ENCODE peak calls at places on chromosomes 11 and 22, in six cellular contexts. J is NB4, O is right lobe of liver, Y is body of pancreas, I is epithelial cell of proximal tubule, F is upper lobe of left lung. W is an unnamed sample.

GRCh38 chr11:27317751-27318150 is 45.3 kb downstream of the CCDC34 start:
- DNase-seq in J (peak), O (no peak), Y (no peak), I (no peak), F (no peak), W (no peak)

GRCh38 chr11:65577756-65578109 is 1.9 kb downstream of the EHBP1L1 start:
- DNase-seq in J (no peak), O (no peak), Y (no peak), I (no peak), F (peak), W (no peak)

GRCh38 chr11:33659370-33660139 is 41.1 kb downstream of the C11orf91 start:
- DNase-seq in J (no peak), O (no peak), Y (no peak), I (no peak), F (no peak), W (no peak)

GRCh38 chr22:39959640-39960447 is at the start of gene TMA7B:
- DNase-seq in J (peak), O (no peak), Y (no peak), I (no peak), F (peak), W (no peak)

GRCh38 chr11:129427376-129427775 is 51.7 kb downstream of the BARX2 start:
- DNase-seq in J (no peak), O (no peak), Y (no peak), I (no peak), F (no peak), W (no peak)

GRCh38 chr11:116465056-116465455 is 307.7 kb downstream of the BUD13 start:
- DNase-seq in J (no peak), O (no peak), Y (no peak), I (no peak), F (no peak), W (no peak)

GRCh38 chr11:62552465-62552782 is 5.8 kb upstream of the AHNAK start:
- DNase-seq in J (no peak), O (no peak), Y (no peak), I (no peak), F (no peak), W (no peak)

GRCh38 chr22:47796128-47796908 is 1033.9 kb downstream of the TBC1D22A start:
- DNase-seq in J (no peak), O (no peak), Y (no peak), I (no peak), F (no peak), W (no peak)

GRCh38 chr11:10906521-10906920 is 48.7 kb upstream of the ZBED5 start:
- DNase-seq in J (no peak), O (no peak), Y (no peak), I (no peak), F (no peak), W (no peak)

GRCh38 chr11:67356551-67356866 is 3.2 kb upstream of the POLD4 start:
- DNase-seq in J (no peak), O (no peak), Y (no peak), I (no peak), F (no peak), W (no peak)

GRCh38 chr11:60978546-60979380 is 7.3 kb downstream of the CD6 start:
- DNase-seq in J (peak), O (no peak), Y (no peak), I (no peak), F (no peak), W (no peak)

GRCh38 chr11:100776212-100776896 is 89.3 kb downstream of the ARHGAP42 start:
- DNase-seq in J (no peak), O (no peak), Y (no peak), I (peak), F (no peak), W (no peak)

GRCh38 chr11:27217948-27218410 is 145.0 kb downstream of the CCDC34 start:
- DNase-seq in J (no peak), O (no peak), Y (peak), I (no peak), F (no peak), W (no peak)

GRCh38 chr22:23072035-23072910 is 2.0 kb downstream of the GNAZ start:
- DNase-seq in J (no peak), O (no peak), Y (no peak), I (no peak), F (no peak), W (no peak)

GRCh38 chr22:36081023-36081431 is 52.4 kb upstream of the RBFOX2 start:
- DNase-seq in J (no peak), O (no peak), Y (peak), I (peak), F (no peak), W (no peak)

GRCh38 chr11:125720781-125721180 is 25.3 kb upstream of the PATE1 start:
- DNase-seq in J (no peak), O (no peak), Y (no peak), I (no peak), F (no peak), W (no peak)

GRCh38 chr11:85810871-85811611 is at the start of gene SYTL2:
- DNase-seq in J (peak), O (peak), Y (peak), I (no peak), F (peak), W (peak)
- TF ChIP-seq CTCF in J (no peak), O (peak), Y (no peak), I (no peak), F (no peak), W (no peak)

GRCh38 chr22:49993649-49994360 is 18.8 kb downstream of the IL17REL start:
- DNase-seq in J (no peak), O (peak), Y (no peak), I (no peak), F (peak), W (no peak)
- TF ChIP-seq CTCF in J (no peak), O (no peak), Y (no peak), I (no peak), F (peak), W (no peak)

GRCh38 chr11:128089962-128090361 is 497.4 kb downstream of the ETS1 start:
- DNase-seq in J (no peak), O (no peak), Y (no peak), I (no peak), F (no peak), W (no peak)

GRCh38 chr11:128098840-128099239 is 488.5 kb downstream of the ETS1 start:
- DNase-seq in J (peak), O (no peak), Y (no peak), I (no peak), F (no peak), W (no peak)

GRCh38 chr11:128093689-128094088 is 493.7 kb downstream of the ETS1 start:
- DNase-seq in J (no peak), O (no peak), Y (no peak), I (no peak), F (no peak), W (no peak)

GRCh38 chr11:128095459-128096096 is 491.8 kb downstream of the ETS1 start:
- DNase-seq in J (peak), O (no peak), Y (no peak), I (peak), F (no peak), W (no peak)
- TF ChIP-seq CTCF in J (peak), O (no peak), Y (no peak), I (peak), F (no peak), W (no peak)

GRCh38 chr11:13111813-13112130 is 102.7 kb downstream of the RASSF10 start:
- DNase-seq in J (no peak), O (no peak), Y (no peak), I (no peak), F (no peak), W (no peak)

GRCh38 chr11:13117344-13117743 is 108.2 kb downstream of the RASSF10 start:
- DNase-seq in J (no peak), O (no peak), Y (no peak), I (no peak), F (no peak), W (no peak)

GRCh38 chr11:13118194-13118593 is 109.1 kb downstream of the RASSF10 start:
- DNase-seq in J (no peak), O (no peak), Y (no peak), I (peak), F (no peak), W (no peak)

GRCh38 chr11:13116491-13116890 is 107.4 kb downstream of the RASSF10 start:
- DNase-seq in J (no peak), O (no peak), Y (no peak), I (no peak), F (no peak), W (no peak)

GRCh38 chr11:13114566-13115465 is 105.7 kb downstream of the RASSF10 start:
- DNase-seq in J (peak), O (no peak), Y (peak), I (no peak), F (no peak), W (no peak)
- TF ChIP-seq CTCF in J (peak), O (no peak), Y (peak), I (peak), F (no peak), W (no peak)

GRCh38 chr11:110253525-110253924 is 42.9 kb downstream of the RDX start:
- DNase-seq in J (no peak), O (no peak), Y (no peak), I (no peak), F (no peak), W (no peak)

GRCh38 chr11:110243804-110244203 is 52.6 kb downstream of the RDX start:
- DNase-seq in J (peak), O (no peak), Y (no peak), I (no peak), F (no peak), W (no peak)

GRCh38 chr11:110251837-110252236 is 44.6 kb downstream of the RDX start:
- DNase-seq in J (no peak), O (peak), Y (peak), I (peak), F (no peak), W (no peak)

GRCh38 chr11:110250168-110250567 is 46.2 kb downstream of the RDX start:
- DNase-seq in J (no peak), O (no peak), Y (no peak), I (no peak), F (no peak), W (no peak)

GRCh38 chr11:110249066-110249465 is 47.3 kb downstream of the RDX start:
- DNase-seq in J (no peak), O (no peak), Y (no peak), I (no peak), F (no peak), W (no peak)
- TF ChIP-seq CTCF in J (peak), O (peak), Y (peak), I (peak), F (no peak), W (no peak)